ENCODE peak calls at places on chromosomes 7 and 10, in four cellular contexts. F is fibroblast of lung, X is adrenal gland, B is GM23338. N is an unnamed sample.

GRCh38 chr7:151919595-151919994 is 36.7 kb upstream of the GALNTL5 start:
- DNase-seq in F (no peak), X (no peak), B (no peak), N (no peak)

GRCh38 chr7:5296627-5297226 is 14.0 kb downstream of the SLC29A4 start:
- DNase-seq in F (no peak), B (peak), X (no peak), N (no peak)

GRCh38 chr10:85008493-85009181 is 680.2 kb downstream of the CCSER2 start:
- DNase-seq in F (no peak), B (no peak), X (no peak), N (no peak)

GRCh38 chr7:76291346-76292205 is 10.9 kb upstream of the HSPB1 start:
- DNase-seq in X (peak), F (peak), B (peak), N (peak)

GRCh38 chr10:50788951-50789904 is 49.5 kb downstream of the ASAH2B start:
- DNase-seq in F (peak), B (peak), X (no peak), N (no peak)

GRCh38 chr7:137547477-137547876 is 203.9 kb upstream of the PTN start:
- DNase-seq in F (no peak), B (no peak), X (no peak), N (no peak)

GRCh38 chr10:123009105-123009805 is 449 bp downstream of the ACADSB start:
- DNase-seq in X (peak), B (peak), F (peak), N (no peak)

GRCh38 chr7:32515890-32516550 is 20.7 kb downstream of the AVL9 start:
- DNase-seq in B (no peak), X (no peak), F (no peak), N (no peak)

GRCh38 chr10:91901784-91902677 is 7.3 kb downstream of the FGFBP3 start:
- DNase-seq in F (peak), X (peak), B (no peak), N (peak)

GRCh38 chr7:128032605-128033235 is 1.5 kb upstream of the LRRC4 start:
- DNase-seq in B (peak), F (no peak), X (peak), N (no peak)

GRCh38 chr7:20442951-20443350 is 112.3 kb downstream of the ITGB8 start:
- DNase-seq in B (no peak), X (peak), F (no peak), N (no peak)

GRCh38 chr10:12844796-12845524 is 156.6 kb downstream of the CCDC3 start:
- DNase-seq in B (no peak), X (peak), F (peak), N (peak)
- H3K4me3 ChIP-seq in B (no peak), X (no peak), F (no peak), N (peak)

GRCh38 chr10:125124907-125125306 is 35.5 kb downstream of the CTBP2 start:
- DNase-seq in B (no peak), F (peak), X (peak), N (no peak)

GRCh38 chr10:125125951-125126735 is 34.2 kb downstream of the CTBP2 start:
- DNase-seq in F (no peak), B (no peak), X (no peak), N (no peak)

GRCh38 chr10:125123363-125124113 is 36.8 kb downstream of the CTBP2 start:
- DNase-seq in X (peak), B (no peak), F (peak), N (peak)

GRCh38 chr10:125122566-125122965 is 37.8 kb downstream of the CTBP2 start:
- DNase-seq in X (no peak), F (no peak), B (no peak), N (no peak)

GRCh38 chr10:125124114-125124486 is 36.3 kb downstream of the CTBP2 start:
- DNase-seq in X (no peak), B (no peak), F (no peak), N (no peak)
- H3K4me3 ChIP-seq in X (no peak), B (no peak), F (peak), N (peak)

GRCh38 chr10:506451-507354 is 182.8 kb downstream of the DIP2C start:
- DNase-seq in B (peak), F (no peak), X (peak), N (no peak)
- H3K4me3 ChIP-seq in B (no peak), F (no peak), X (no peak), N (no peak)

DNA sequence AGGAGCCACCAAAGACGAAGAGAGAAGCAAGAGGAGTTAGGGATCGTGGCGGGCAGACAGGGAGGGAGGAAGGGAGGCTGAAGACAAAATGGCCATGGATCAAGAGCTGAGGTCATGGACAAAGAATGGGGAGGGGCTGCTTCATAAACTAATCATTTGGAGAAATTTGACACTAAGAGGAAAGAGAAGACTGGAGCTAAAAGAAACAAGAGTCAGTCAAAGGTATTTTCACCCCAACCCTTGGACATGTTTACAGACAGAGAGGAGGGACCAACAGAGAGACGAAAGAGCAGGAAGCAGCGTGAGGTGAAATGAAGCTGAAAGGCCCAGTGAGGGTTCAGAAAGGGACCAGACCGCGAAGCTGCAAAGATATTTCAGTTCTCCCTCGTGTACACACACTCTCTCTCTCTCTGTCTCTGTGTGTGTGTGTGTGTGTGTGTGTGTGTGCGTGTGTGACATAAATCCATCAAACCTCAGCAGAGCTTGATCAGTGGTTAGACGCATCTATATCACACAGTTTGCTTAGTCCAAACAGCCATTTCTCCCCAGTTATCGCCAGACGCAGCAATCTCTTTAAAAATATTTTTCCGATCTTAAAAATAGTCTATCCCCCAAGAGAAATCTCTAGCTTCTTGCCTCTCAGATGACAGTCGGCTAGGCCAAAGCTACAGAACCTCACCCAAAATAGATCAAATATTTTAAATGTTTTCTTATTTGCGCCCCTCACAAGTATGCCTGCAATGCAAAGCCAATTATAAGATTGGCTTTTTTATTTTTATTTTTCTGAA is 12.5 kb upstream of the CALD1 start:
- DNase-seq in X (no peak), F (peak), B (no peak), N (no peak)
- H3K4me3 ChIP-seq in X (no peak), F (no peak), B (no peak), N (no peak)

GRCh38 chr7:70674268-70675025 is 457.5 kb upstream of the GALNT17 start:
- DNase-seq in F (no peak), X (no peak), B (no peak), N (no peak)

GRCh38 chr7:70679666-70680065 is 452.3 kb upstream of the GALNT17 start:
- DNase-seq in X (no peak), F (no peak), B (no peak), N (no peak)

GRCh38 chr7:70678621-70679251 is 453.2 kb upstream of the GALNT17 start:
- DNase-seq in B (no peak), F (peak), X (no peak), N (no peak)

GRCh38 chr7:70673833-70674232 is 458.1 kb upstream of the GALNT17 start:
- DNase-seq in X (no peak), F (no peak), B (no peak), N (no peak)

GRCh38 chr7:70676243-70676642 is 455.7 kb upstream of the GALNT17 start:
- DNase-seq in B (no peak), X (no peak), F (no peak), N (no peak)
- H3K4me3 ChIP-seq in B (no peak), X (no peak), F (no peak), N (no peak)

GRCh38 chr7:74217455-74218342 is 7.9 kb downstream of the LAT2 start:
- DNase-seq in F (no peak), B (no peak), X (no peak), N (no peak)

GRCh38 chr7:74220229-74220628 is 10.4 kb downstream of the LAT2 start:
- DNase-seq in F (no peak), X (no peak), B (no peak), N (no peak)

GRCh38 chr7:74216361-74216761 is 6.6 kb downstream of the LAT2 start:
- DNase-seq in F (no peak), B (no peak), X (no peak), N (no peak)

GRCh38 chr7:74219416-74219815 is 9.6 kb downstream of the LAT2 start:
- DNase-seq in B (no peak), X (no peak), F (no peak), N (no peak)

GRCh38 chr7:74218343-74218698 is 8.5 kb downstream of the LAT2 start:
- DNase-seq in B (no peak), F (no peak), X (no peak), N (no peak)
- H3K4me3 ChIP-seq in B (no peak), F (no peak), X (no peak), N (no peak)

GRCh38 chr10:128186959-128187787 is 61.0 kb upstream of the MKI67 start:
- DNase-seq in B (no peak), X (no peak), F (no peak), N (no peak)

GRCh38 chr10:128189176-128189575 is 63.0 kb upstream of the MKI67 start:
- DNase-seq in F (no peak), B (no peak), X (no peak), N (no peak)

GRCh38 chr10:128180843-128181242 is 54.6 kb upstream of the MKI67 start:
- DNase-seq in F (no peak), X (no peak), B (no peak), N (no peak)

GRCh38 chr10:128187788-128188185 is 61.6 kb upstream of the MKI67 start:
- DNase-seq in X (no peak), B (no peak), F (no peak), N (no peak)

DNA sequence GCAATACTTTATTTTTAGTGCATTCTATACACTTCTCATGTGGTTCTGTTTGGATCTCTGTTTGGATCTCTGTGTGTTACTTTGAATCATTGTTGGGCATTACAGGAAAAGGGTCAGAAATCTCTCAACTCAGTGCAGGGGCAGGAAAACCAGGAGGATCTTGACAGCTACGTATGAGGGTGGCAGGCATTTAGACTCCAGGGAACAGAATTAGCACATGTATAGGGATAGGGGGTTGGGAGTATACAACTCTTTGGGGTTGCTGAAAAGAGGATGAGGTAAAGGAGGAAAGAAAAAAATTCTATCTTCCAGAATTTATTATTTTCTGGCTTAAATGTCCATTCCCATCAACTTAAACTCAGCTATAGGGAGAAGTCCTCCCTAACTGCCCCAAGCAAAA is 59.4 kb upstream of the MKI67 start:
- DNase-seq in X (no peak), F (no peak), B (peak), N (no peak)
- H3K4me3 ChIP-seq in X (no peak), F (no peak), B (peak), N (no peak)

GRCh38 chr7:99498546-99498944 is 1.5 kb downstream of the ZNF394 start:
- DNase-seq in B (no peak), X (no peak), F (no peak), N (no peak)

GRCh38 chr7:99499356-99499712 is 747 bp downstream of the ZNF394 start:
- DNase-seq in X (no peak), B (no peak), F (no peak), N (no peak)

GRCh38 chr7:99499713-99500636 is at the start of gene ZNF394:
- DNase-seq in X (peak), F (peak), B (peak), N (peak)

GRCh38 chr7:99500637-99501009 is 542 bp upstream of the ZNF394 start:
- DNase-seq in X (no peak), B (no peak), F (no peak), N (no peak)

GRCh38 chr7:99497771-99498545 is 2.1 kb downstream of the ZNF394 start:
- DNase-seq in F (no peak), B (no peak), X (no peak), N (no peak)
- H3K4me3 ChIP-seq in F (peak), B (peak), X (no peak), N (peak)

GRCh38 chr10:130073912-130074311 is 36.7 kb downstream of the C10orf143 start:
- DNase-seq in X (no peak), B (no peak), F (no peak), N (no peak)
- H3K4me3 ChIP-seq in X (no peak), B (no peak), F (no peak), N (no peak)